ENCODE peak calls at places on chromosomes 3 and 15, in seven cellular contexts. Z is NB4, Y is A549, H is uterus, U is H54, N is GM12891, W is vagina. J is an unnamed sample.

GRCh38 chr3:44482721-44483120 is 5.3 kb upstream of the ZNF445 start:
- DNase-seq in Z (no peak), H (no peak), W (no peak), U (no peak), Y (no peak), N (no peak), J (no peak)

GRCh38 chr3:124276863-124277515 is 285.1 kb upstream of the ROPN1 start:
- DNase-seq in Y (no peak), H (no peak), W (no peak), Z (no peak), N (no peak), U (no peak), J (no peak)

GRCh38 chr15:71250936-71251468 is 135.7 kb downstream of the THSD4 start:
- DNase-seq in U (no peak), Z (no peak), N (no peak), W (no peak), Y (no peak), H (no peak), J (no peak)

GRCh38 chr3:187765342-187765741 is 20.1 kb upstream of the BCL6 start:
- DNase-seq in Y (no peak), W (no peak), Z (no peak), U (no peak), N (no peak), H (no peak), J (no peak)

GRCh38 chr15:81182746-81183402 is 13.8 kb upstream of the IL16 start:
- DNase-seq in W (no peak), N (no peak), Z (no peak), U (no peak), H (no peak), Y (no peak), J (no peak)

GRCh38 chr3:108239082-108239481 is 16.9 kb upstream of the IFT57 start:
- DNase-seq in Y (no peak), W (no peak), H (no peak), N (no peak), U (no peak), Z (no peak), J (peak)

GRCh38 chr15:91915576-91915975 is 62.1 kb downstream of the SLCO3A1 start:
- DNase-seq in Y (no peak), H (no peak), U (no peak), W (no peak), N (no peak), Z (no peak), J (no peak)

GRCh38 chr15:85351965-85352364 is 28.4 kb upstream of the AKAP13 start:
- DNase-seq in N (no peak), U (no peak), H (no peak), W (no peak), Z (no peak), Y (no peak), J (no peak)

GRCh38 chr15:88890495-88890894 is 4.8 kb downstream of the HAPLN3 start:
- DNase-seq in W (no peak), Y (no peak), Z (no peak), U (no peak), N (no peak), H (no peak), J (no peak)

GRCh38 chr15:60546764-60547163 is 67.8 kb upstream of the ICE2 start:
- DNase-seq in N (no peak), Z (no peak), Y (no peak), W (no peak), U (no peak), H (no peak), J (no peak)

GRCh38 chr3:27165348-27165747 is 203.8 kb downstream of the NEK10 start:
- DNase-seq in U (no peak), W (no peak), Y (no peak), Z (no peak), N (no peak), H (no peak), J (no peak)

GRCh38 chr3:159169828-159170227 is 368.0 kb downstream of the MFSD1 start:
- DNase-seq in Y (peak), U (no peak), N (no peak), H (no peak), W (no peak), Z (no peak), J (no peak)

GRCh38 chr3:35932995-35933394 is 293.7 kb downstream of the ARPP21 start:
- DNase-seq in Y (peak), H (no peak), U (no peak), W (no peak), N (no peak), Z (peak), J (no peak)

GRCh38 chr3:148742127-148742526 is 44.4 kb downstream of the AGTR1 start:
- DNase-seq in N (no peak), U (no peak), Z (no peak), H (no peak), W (no peak), Y (no peak), J (no peak)

GRCh38 chr3:64008017-64008416 is 15.3 kb downstream of the PSMD6 start:
- DNase-seq in Z (no peak), U (no peak), H (no peak), Y (no peak), N (no peak), W (no peak), J (no peak)

GRCh38 chr3:78799681-78800080 is 968.1 kb downstream of the ROBO1 start:
- DNase-seq in U (no peak), Z (no peak), H (no peak), N (no peak), W (no peak), Y (no peak), J (no peak)

GRCh38 chr3:149507491-149508324 is 33.2 kb downstream of the TM4SF4 start:
- DNase-seq in Y (no peak), N (no peak), W (no peak), Z (peak), H (no peak), U (no peak), J (no peak)

GRCh38 chr15:82570721-82571519 is 30.7 kb upstream of the RPS17 start:
- DNase-seq in U (no peak), H (peak), Z (no peak), W (no peak), N (no peak), Y (no peak), J (no peak)

GRCh38 chr15:98903377-98904018 is 104.1 kb downstream of the PGPEP1L start:
- DNase-seq in Y (peak), H (no peak), Z (no peak), N (no peak), W (no peak), U (no peak), J (no peak)

GRCh38 chr3:21672303-21672702 is 78.7 kb downstream of the ZNF385D start:
- DNase-seq in U (peak), Z (no peak), N (no peak), Y (no peak), W (no peak), H (no peak), J (no peak)

GRCh38 chr3:140610544-140610943 is 67.3 kb upstream of the TRIM42 start:
- DNase-seq in N (no peak), Y (no peak), U (no peak), Z (no peak), W (no peak), H (no peak), J (no peak)

GRCh38 chr3:41320953-41321641 is 121.8 kb downstream of the CTNNB1 start:
- DNase-seq in Y (no peak), Z (no peak), U (no peak), H (no peak), W (no peak), N (no peak), J (no peak)

GRCh38 chr15:49421991-49422390 is 1.1 kb upstream of the FGF7 start:
- DNase-seq in Z (peak), Y (no peak), W (no peak), H (peak), N (no peak), U (no peak), J (peak)

GRCh38 chr3:151379083-151379734 is 5.3 kb downstream of the P2RY12 start:
- DNase-seq in U (no peak), Y (peak), N (no peak), Z (peak), W (no peak), H (no peak), J (peak)

GRCh38 chr15:96225642-96226259 is 104.7 kb upstream of the NR2F2 start:
- DNase-seq in Z (no peak), N (no peak), W (no peak), H (no peak), U (no peak), Y (no peak), J (no peak)

GRCh38 chr3:179069762-179070390 is 1.7 kb downstream of the ZMAT3 start:
- DNase-seq in N (no peak), W (no peak), Z (no peak), U (no peak), H (no peak), Y (no peak), J (no peak)

GRCh38 chr3:188812198-188812597 is 359.6 kb upstream of the TPRG1 start:
- DNase-seq in Z (no peak), H (no peak), U (no peak), W (no peak), Y (no peak), N (no peak), J (no peak)

GRCh38 chr3:157931517-157931916 is 174.7 kb downstream of the SHOX2 start:
- DNase-seq in Z (no peak), W (no peak), H (no peak), N (no peak), U (no peak), Y (no peak), J (no peak)

GRCh38 chr3:185724761-185725160 is 100.1 kb downstream of the IGF2BP2 start:
- DNase-seq in N (no peak), Z (no peak), Y (no peak), H (no peak), U (no peak), W (no peak), J (no peak)

GRCh38 chr15:78714890-78715289 is 73.9 kb upstream of the CHRNB4 start:
- DNase-seq in N (no peak), H (no peak), U (no peak), Z (peak), W (no peak), Y (no peak), J (peak)

GRCh38 chr15:93428135-93428534 is 339.1 kb upstream of the RGMA start:
- DNase-seq in N (no peak), Z (no peak), Y (no peak), H (no peak), U (no peak), W (no peak), J (no peak)

DNA sequence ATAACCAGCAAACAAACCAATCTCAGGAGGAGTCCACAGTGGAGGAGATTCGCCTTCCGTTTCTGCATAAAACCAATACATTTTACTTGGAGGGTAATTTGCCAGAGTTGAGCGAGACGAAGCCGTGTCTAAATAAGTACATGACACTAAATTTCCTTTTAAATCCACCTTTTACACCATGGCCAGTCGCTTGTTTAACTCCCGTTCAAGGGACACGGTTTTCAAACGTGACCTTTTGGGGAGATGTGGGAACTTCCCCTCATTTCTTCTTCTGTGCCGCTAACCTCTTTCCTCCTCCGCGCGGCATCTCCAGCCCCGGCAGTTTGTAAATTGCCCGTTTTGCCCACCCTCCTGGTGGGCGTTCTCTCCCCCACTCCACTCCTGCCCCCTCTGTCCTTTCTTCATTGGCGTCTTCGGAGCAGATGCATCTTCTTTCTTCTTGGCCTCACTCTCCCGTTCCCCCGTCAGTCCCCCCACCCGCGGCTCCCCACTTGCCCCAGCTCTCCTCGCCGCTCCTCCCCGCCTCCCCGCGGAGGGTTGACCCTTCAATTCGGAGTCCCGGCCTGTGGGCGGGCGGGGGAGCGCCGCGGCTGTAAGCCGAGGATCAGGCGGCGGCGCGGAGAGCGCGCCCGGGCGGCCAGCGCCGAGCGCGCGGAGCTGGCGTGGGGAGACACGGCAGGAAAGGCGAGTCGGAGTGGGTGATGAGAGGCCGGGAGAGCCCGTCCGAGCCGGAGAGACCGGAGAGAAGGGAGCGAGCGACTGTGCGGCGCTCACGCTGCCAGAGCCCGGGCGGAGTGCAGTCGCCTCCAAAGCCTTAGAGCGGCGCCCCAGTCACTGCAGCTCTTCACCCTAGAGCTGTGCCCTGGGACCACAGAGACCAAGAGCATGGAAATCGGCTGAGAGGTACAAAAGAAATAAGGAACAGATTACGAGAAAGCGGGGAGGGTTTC is at the start of gene NLGN1:
- DNase-seq in Y (no peak), U (peak), W (no peak), Z (no peak), H (peak), N (no peak), J (peak)
- TF ChIP-seq POLR2A in Y (no peak), U (no peak), W (no peak), Z (no peak), H (peak), N (no peak), J (no peak)

GRCh38 chr15:42726114-42726513 is 10.8 kb downstream of the CDAN1 start:
- DNase-seq in H (no peak), N (no peak), Y (no peak), Z (no peak), U (no peak), W (no peak), J (no peak)

GRCh38 chr15:42729409-42729808 is 7.5 kb downstream of the CDAN1 start:
- DNase-seq in Z (no peak), H (no peak), Y (no peak), U (no peak), W (no peak), N (no peak), J (no peak)

GRCh38 chr15:42728562-42728961 is 8.4 kb downstream of the CDAN1 start:
- DNase-seq in H (no peak), Z (no peak), W (no peak), Y (no peak), U (no peak), N (no peak), J (no peak)

GRCh38 chr15:42728975-42729374 is 8.0 kb downstream of the CDAN1 start:
- DNase-seq in U (no peak), N (no peak), Y (no peak), Z (no peak), H (no peak), W (no peak), J (no peak)

DNA sequence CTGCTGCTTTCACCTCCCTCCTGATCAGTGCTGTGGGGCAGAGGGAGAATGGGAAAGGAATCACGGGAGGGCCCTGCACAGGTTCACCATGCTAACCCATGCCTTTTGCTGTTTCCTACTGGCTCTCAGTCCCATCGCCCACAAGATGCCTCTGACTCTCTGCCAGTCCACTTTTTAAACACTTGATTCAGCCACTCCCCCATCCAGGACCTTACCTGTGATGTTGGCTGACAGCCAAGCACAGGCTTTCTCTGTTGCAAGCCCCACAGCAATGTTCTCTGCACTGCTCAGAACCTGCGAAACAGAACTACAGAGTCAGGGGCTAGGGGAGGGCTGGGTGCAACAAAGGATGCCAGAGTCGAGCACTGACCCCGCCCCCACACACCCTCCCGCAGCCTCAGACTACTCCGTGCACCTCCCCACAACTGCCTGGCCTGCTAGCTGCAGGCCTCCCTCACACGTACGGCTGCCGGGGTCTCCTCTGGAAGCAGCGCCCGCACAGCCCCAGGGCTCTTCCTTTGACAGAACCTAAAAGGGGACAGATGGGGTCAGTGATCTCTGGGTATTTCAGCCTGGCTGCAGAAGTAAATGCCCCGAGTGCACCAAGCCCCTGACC is 9.1 kb downstream of the CDAN1 start:
- DNase-seq in U (no peak), W (no peak), H (no peak), Z (no peak), N (no peak), Y (no peak), J (no peak)
- TF ChIP-seq POLR2A in U (no peak), W (no peak), H (no peak), Z (no peak), N (no peak), Y (no peak), J (no peak)

GRCh38 chr3:49122022-49122421 is 1.4 kb upstream of the USP19 start:
- DNase-seq in N (no peak), U (no peak), H (no peak), Y (no peak), W (no peak), Z (no peak), J (no peak)

GRCh38 chr3:49121244-49121671 is 635 bp upstream of the USP19 start:
- DNase-seq in Y (no peak), U (no peak), H (no peak), Z (no peak), W (no peak), N (no peak), J (no peak)

GRCh38 chr3:49119439-49119838 is 1.2 kb downstream of the USP19 start:
- DNase-seq in Y (no peak), W (no peak), U (no peak), H (no peak), Z (no peak), N (no peak), J (no peak)

GRCh38 chr3:49120096-49120437 is 556 bp downstream of the USP19 start:
- DNase-seq in U (no peak), Y (peak), W (no peak), Z (peak), H (no peak), N (no peak), J (peak)

GRCh38 chr3:49120438-49121135 is at the start of gene USP19:
- DNase-seq in U (peak), H (peak), N (peak), Y (peak), W (peak), Z (peak), J (peak)
- TF ChIP-seq POLR2A in U (peak), H (peak), N (peak), Y (peak), W (no peak), Z (peak), J (peak)

GRCh38 chr3:9747267-9747666 is 2.5 kb upstream of the OGG1 start:
- DNase-seq in W (no peak), U (peak), Z (peak), H (no peak), N (no peak), Y (no peak), J (no peak)

GRCh38 chr3:9750556-9751411 is 1.0 kb downstream of the OGG1 start:
- DNase-seq in Y (no peak), U (no peak), N (no peak), W (no peak), Z (peak), H (no peak), J (peak)

GRCh38 chr3:9746330-9746729 is 3.4 kb upstream of the OGG1 start:
- DNase-seq in Y (no peak), N (no peak), U (peak), W (no peak), H (no peak), Z (no peak), J (no peak)

GRCh38 chr3:9749333-9749662 is 454 bp upstream of the OGG1 start:
- DNase-seq in H (no peak), N (no peak), Z (no peak), Y (peak), U (no peak), W (no peak), J (no peak)

GRCh38 chr3:9749663-9750555 is at the start of gene OGG1:
- DNase-seq in U (peak), H (peak), W (peak), Z (peak), N (peak), Y (peak), J (peak)
- TF ChIP-seq POLR2A in U (peak), H (peak), W (no peak), Z (peak), N (no peak), Y (peak), J (peak)

GRCh38 chr15:90664650-90665287 is 52.4 kb upstream of the BLM start:
- DNase-seq in H (peak), W (no peak), U (no peak), Y (no peak), Z (peak), N (no peak), J (peak)

GRCh38 chr15:90654233-90655124 is 62.7 kb upstream of the BLM start:
- DNase-seq in Z (peak), N (no peak), W (no peak), U (no peak), Y (no peak), H (no peak), J (no peak)

GRCh38 chr15:90665288-90666134 is 51.6 kb upstream of the BLM start:
- DNase-seq in Y (peak), N (peak), U (peak), W (no peak), H (peak), Z (peak), J (peak)

GRCh38 chr15:90659481-90659880 is 57.7 kb upstream of the BLM start:
- DNase-seq in Z (no peak), W (no peak), U (no peak), Y (no peak), N (no peak), H (no peak), J (no peak)

GRCh38 chr15:90660195-90660995 is 56.8 kb upstream of the BLM start:
- DNase-seq in Y (peak), U (peak), W (peak), Z (peak), H (peak), N (peak), J (peak)
- TF ChIP-seq POLR2A in Y (no peak), U (no peak), W (no peak), Z (peak), H (no peak), N (peak), J (peak)

GRCh38 chr15:101006931-101007687 is 88.0 kb downstream of the LRRK1 start:
- DNase-seq in Z (peak), Y (peak), W (peak), N (peak), U (peak), H (peak), J (peak)
- TF ChIP-seq POLR2A in Z (no peak), Y (no peak), W (no peak), N (no peak), U (no peak), H (no peak), J (no peak)

DNA sequence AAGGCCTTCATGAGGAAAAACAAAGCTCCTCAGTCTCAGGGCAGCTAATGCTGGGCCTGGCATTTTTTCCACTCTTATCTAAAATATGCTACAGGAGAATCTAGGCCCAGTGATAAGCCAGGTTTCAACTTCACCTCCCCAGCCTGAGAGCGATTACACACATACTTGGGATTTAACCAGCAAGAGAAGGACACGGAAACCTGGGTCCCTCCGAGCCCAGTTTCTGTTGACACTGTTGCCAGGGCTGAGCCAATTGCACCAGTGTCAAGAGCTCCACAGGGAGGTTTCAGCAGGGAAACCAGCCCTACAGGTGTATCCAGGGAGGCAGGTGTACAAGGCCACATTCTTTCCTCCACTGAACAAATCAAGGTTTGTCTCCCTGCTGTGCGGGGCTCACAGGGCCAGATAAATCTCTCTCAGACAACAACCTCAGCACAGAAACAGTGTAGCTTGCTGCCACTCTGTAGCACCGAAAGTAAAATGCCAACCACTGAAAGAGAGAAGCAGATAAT is 85.4 kb downstream of the MAGI1 start:
- DNase-seq in U (no peak), H (no peak), W (no peak), Z (no peak), N (no peak), Y (no peak), J (no peak)
- TF ChIP-seq POLR2A in U (no peak), H (no peak), W (no peak), Z (no peak), N (no peak), Y (no peak), J (no peak)